ENCODE peak calls at places on chromosomes 1 and 21, in nine cellular contexts. N is GM23248, S is fibroblast of lung, E is mammary epithelial cell, P is PC-3, K is IMR-90, Q is K562, D is H9, M is neuronal stem cell. T is an unnamed sample.

GRCh38 chr1:234841710-234842231 is 231.8 kb upstream of the IRF2BP2 start:
- DNase-seq in M (no peak), P (no peak), E (no peak), D (no peak), Q (no peak), N (peak), K (peak), S (peak), T (no peak)

GRCh38 chr1:113747376-113747775 is 11.9 kb downstream of the PHTF1 start:
- DNase-seq in M (no peak), K (peak), D (no peak), Q (no peak), P (no peak), S (no peak), E (no peak), N (peak), T (peak)

GRCh38 chr1:54046671-54047383 is 6.2 kb downstream of the TMEM59 start:
- DNase-seq in K (peak), N (peak), E (no peak), M (no peak), S (no peak), D (no peak), Q (no peak), P (no peak), T (no peak)

GRCh38 chr1:7421471-7422075 is 349.5 kb upstream of the VAMP3 start:
- DNase-seq in E (no peak), P (no peak), S (no peak), Q (no peak), M (no peak), D (no peak), N (no peak), K (no peak), T (no peak)

GRCh38 chr21:45468051-45468970 is 63.3 kb downstream of the COL18A1 start:
- DNase-seq in P (no peak), D (no peak), K (no peak), E (no peak), S (no peak), Q (no peak), M (no peak), N (no peak), T (no peak)

GRCh38 chr1:89553195-89553584 is 28.6 kb downstream of the LRRC8B start:
- DNase-seq in K (no peak), P (no peak), M (no peak), N (no peak), Q (no peak), D (no peak), E (no peak), S (no peak), T (no peak)

GRCh38 chr1:36387141-36387949 is 1.6 kb upstream of the STK40 start:
- DNase-seq in N (peak), S (peak), P (no peak), D (no peak), E (peak), K (peak), Q (no peak), M (peak), T (peak)

GRCh38 chr1:168320805-168321577 is 40.3 kb downstream of the TBX19 start:
- DNase-seq in D (no peak), K (peak), N (peak), S (peak), E (peak), M (no peak), Q (peak), P (peak), T (peak)

GRCh38 chr1:20376880-20377494 is 86.3 kb downstream of the VWA5B1 start:
- DNase-seq in M (peak), S (peak), K (peak), E (peak), P (peak), N (peak), D (peak), Q (peak), T (no peak)

GRCh38 chr1:54806931-54807611 is 5.9 kb upstream of the TTC22 start:
- DNase-seq in P (peak), Q (no peak), K (peak), S (peak), N (peak), M (no peak), D (peak), E (peak), T (peak)

GRCh38 chr1:101236546-101237228 is at the start of gene S1PR1:
- DNase-seq in K (peak), E (peak), D (peak), P (peak), S (peak), N (peak), Q (peak), M (peak), T (peak)

GRCh38 chr1:74340656-74341055 is 105.5 kb downstream of the TNNI3K start:
- DNase-seq in S (no peak), Q (no peak), P (no peak), M (peak), E (no peak), K (no peak), N (no peak), D (no peak), T (no peak)

GRCh38 chr1:186513526-186513925 is 52.6 kb upstream of the PDC start:
- DNase-seq in K (no peak), P (no peak), N (no peak), Q (no peak), D (no peak), M (no peak), S (no peak), E (no peak), T (no peak)

GRCh38 chr21:42425603-42425985 is 21.9 kb downstream of the UBASH3A start:
- DNase-seq in S (no peak), Q (no peak), N (no peak), E (no peak), P (no peak), M (no peak), D (no peak), K (no peak), T (no peak)

GRCh38 chr1:1004780-1005697 is 5.1 kb upstream of the HES4 start:
- DNase-seq in D (peak), M (no peak), P (no peak), S (peak), E (no peak), Q (peak), K (peak), N (peak), T (no peak)

GRCh38 chr21:18608226-18608625 is 204.6 kb upstream of the TMPRSS15 start:
- DNase-seq in P (no peak), M (no peak), D (no peak), K (no peak), E (no peak), Q (no peak), S (no peak), N (no peak), T (no peak)

GRCh38 chr1:115980998-115981993 is 5.0 kb downstream of the SLC22A15 start:
- DNase-seq in M (no peak), S (peak), Q (peak), E (peak), P (peak), K (peak), N (peak), D (peak), T (peak)

GRCh38 chr1:228417471-228418203 is 976 bp upstream of the TRIM17 start:
- DNase-seq in E (peak), S (no peak), D (no peak), M (no peak), N (no peak), P (peak), Q (no peak), K (no peak), T (peak)

GRCh38 chr1:115237507-115237906 is 100.5 kb downstream of the NGF start:
- DNase-seq in D (no peak), S (peak), E (peak), N (peak), Q (no peak), K (peak), M (no peak), P (peak), T (peak)

GRCh38 chr1:23958810-23959460 is 693 bp upstream of the PNRC2 start:
- DNase-seq in D (peak), K (peak), P (peak), Q (peak), N (peak), S (peak), M (no peak), E (peak), T (peak)

GRCh38 chr1:247574664-247575063 is 13.5 kb upstream of the OR2G2 start:
- DNase-seq in M (no peak), N (no peak), E (no peak), D (no peak), K (no peak), S (no peak), P (peak), Q (no peak), T (no peak)

DNA sequence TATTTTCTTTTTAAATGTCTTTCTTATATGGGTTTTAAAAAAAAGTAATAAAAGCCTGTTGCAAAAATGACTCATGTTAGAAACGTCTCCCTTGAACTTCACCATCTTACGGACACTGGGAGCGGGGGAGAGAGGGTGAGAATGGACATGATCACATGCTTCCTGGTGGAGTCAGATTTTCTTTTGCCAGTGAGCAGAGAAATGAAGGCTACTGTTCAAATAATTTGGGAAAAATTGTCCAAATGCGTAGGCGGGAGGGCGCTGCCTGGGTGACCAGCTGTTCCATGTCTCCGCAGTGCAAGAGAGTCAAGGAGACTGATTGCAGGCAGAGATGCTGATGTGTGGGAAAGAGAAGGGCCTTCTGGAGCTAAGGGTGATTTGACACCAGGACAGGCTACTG is 23.1 kb downstream of the EIF2D start:
- DNase-seq in E (peak), M (no peak), P (peak), D (no peak), K (peak), S (peak), N (peak), Q (no peak), T (peak)
- H3K9ac ChIP-seq in E (no peak), M (no peak), P (peak), D (no peak), K (no peak), S (no peak), N (peak), Q (no peak), T (peak)

DNA sequence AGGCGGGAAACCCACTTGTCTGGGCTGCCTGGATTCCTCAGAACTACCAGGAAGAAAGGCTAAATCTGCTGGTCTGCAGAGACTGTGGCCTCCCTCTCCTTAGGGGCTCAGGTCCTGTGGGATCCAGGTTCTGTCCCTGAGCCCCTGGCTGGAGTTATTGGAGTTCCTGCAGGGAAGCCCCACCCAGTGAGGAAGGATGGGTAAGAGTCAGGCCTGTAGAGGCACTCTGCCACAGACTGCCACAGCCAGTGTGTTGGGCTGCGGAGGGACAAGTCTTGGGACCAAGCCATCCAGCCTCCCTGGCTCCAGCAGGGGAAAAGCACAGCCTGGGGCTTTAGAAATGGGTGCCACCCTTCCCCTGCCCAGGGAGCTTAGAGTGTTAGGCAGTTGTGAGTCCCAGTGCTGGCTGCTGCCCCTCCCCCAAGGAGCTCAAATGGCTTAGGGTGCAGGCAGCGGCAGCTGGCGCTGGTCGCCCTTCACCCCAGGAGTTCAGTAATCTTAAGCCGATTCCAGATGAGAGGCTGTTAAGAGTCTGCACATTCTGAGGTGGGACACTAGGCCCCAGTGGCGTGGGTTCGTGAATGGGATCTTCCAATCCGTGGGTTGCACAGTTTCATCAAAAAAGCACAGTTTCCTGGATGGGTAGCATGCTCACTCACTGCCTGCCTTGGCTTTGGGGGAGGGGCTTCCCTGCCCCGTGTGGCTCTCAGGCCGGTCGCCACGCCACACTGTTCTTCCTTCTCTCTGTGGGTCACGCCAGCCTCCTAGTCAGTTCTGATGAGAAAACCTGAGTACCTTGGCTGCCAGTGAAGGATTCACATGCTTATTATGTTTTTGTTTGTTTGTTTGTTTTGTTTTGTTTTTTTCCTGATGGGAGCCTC is 57.6 kb upstream of the FMO3 start:
- DNase-seq in D (peak), M (no peak), N (no peak), S (no peak), K (no peak), E (no peak), Q (no peak), P (no peak), T (no peak)
- H2AFZ ChIP-seq in D (peak), M (no peak), N (no peak), S (no peak), K (no peak), E (no peak), Q (no peak), P (no peak), T (no peak)

GRCh38 chr1:11690669-11691301 is 725 bp upstream of the DRAXIN start:
- DNase-seq in E (no peak), K (no peak), Q (peak), D (no peak), M (no peak), P (no peak), S (no peak), N (no peak), T (no peak)

GRCh38 chr1:11691928-11692711 is 610 bp downstream of the DRAXIN start:
- DNase-seq in K (no peak), P (no peak), E (no peak), M (no peak), D (no peak), N (no peak), Q (no peak), S (no peak), T (no peak)

GRCh38 chr1:11690132-11690668 is 1.3 kb upstream of the DRAXIN start:
- DNase-seq in N (no peak), Q (no peak), P (no peak), K (no peak), M (no peak), E (no peak), D (no peak), S (no peak), T (no peak)

GRCh38 chr1:11692899-11693590 is 1.5 kb downstream of the DRAXIN start:
- DNase-seq in M (no peak), D (no peak), E (peak), S (peak), K (peak), Q (peak), N (peak), P (peak), T (peak)

GRCh38 chr1:11691302-11691914 is at the start of gene DRAXIN:
- DNase-seq in D (peak), P (no peak), S (no peak), N (peak), M (peak), E (peak), Q (no peak), K (no peak), T (no peak)
- H3K9ac ChIP-seq in D (peak), P (no peak), S (no peak), N (no peak), M (peak), E (no peak), Q (no peak), K (no peak), T (peak)

GRCh38 chr1:69076631-69077030 is 491.1 kb upstream of the LRRC7 start:
- DNase-seq in S (no peak), N (no peak), M (no peak), K (no peak), E (no peak), Q (no peak), D (peak), P (no peak), T (no peak)
- H2AFZ ChIP-seq in S (no peak), N (no peak), M (peak), K (no peak), E (no peak), Q (no peak), D (no peak), P (no peak), T (no peak)

DNA sequence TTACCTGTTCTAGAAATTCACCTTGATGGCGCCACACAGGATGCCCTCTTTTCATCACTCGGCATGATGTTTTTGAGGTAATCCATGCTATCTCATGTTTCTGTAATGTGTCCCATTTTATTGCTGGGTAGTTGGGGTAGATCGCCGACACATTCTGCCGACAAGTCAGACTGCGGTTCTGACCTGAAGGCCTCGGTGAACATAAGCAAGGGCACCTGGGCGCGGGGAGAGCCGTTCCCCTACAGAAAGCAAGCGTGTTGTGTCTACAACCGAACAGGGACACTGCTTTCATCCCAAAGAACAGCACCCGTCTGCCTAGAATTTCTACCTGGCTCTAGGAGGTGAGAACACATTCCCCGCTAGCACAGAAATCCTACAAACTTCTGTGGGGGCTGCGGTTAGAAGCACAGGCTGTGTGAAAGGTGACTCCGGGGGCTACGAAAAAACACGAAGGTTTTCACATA is 149.2 kb downstream of the PPIAL4G start:
- DNase-seq in N (no peak), S (no peak), M (no peak), E (no peak), P (no peak), D (no peak), Q (no peak), K (no peak), T (no peak)
- H3K9ac ChIP-seq in N (peak), S (no peak), M (no peak), E (peak), P (peak), D (peak), Q (peak), K (peak), T (peak)

GRCh38 chr1:204336642-204337041 is 23.1 kb downstream of the PLEKHA6 start:
- DNase-seq in D (peak), N (no peak), M (no peak), Q (no peak), K (no peak), E (no peak), P (no peak), S (no peak), T (no peak)
- H2AFZ ChIP-seq in D (no peak), N (peak), M (peak), Q (no peak), K (no peak), E (no peak), P (no peak), S (no peak), T (no peak)

GRCh38 chr1:38990746-38991637 is at the start of gene AKIRIN1:
- DNase-seq in N (peak), P (peak), Q (peak), S (peak), K (peak), E (peak), M (peak), D (peak), T (peak)
- H3K9ac ChIP-seq in N (peak), P (peak), Q (peak), S (peak), K (peak), E (peak), M (peak), D (peak), T (peak)

T was measured in astrocyte.